ENCODE peak calls at places on chromosomes 5 and 9, in eight cellular contexts. G is K562, D is RWPE1, P is AG04450, U is GM23338, M is uterus, L is transverse colon, C is right atrium auricular region. R is an unnamed sample.
A peak's percentile ranks its signal among the peaks of the same experiment; 100 is the strongest.

GRCh38 chr9:132647355-132647754 is 22.4 kb downstream of the DDX31 start:
- DNase-seq in G (no peak), D (no peak), P (peak; percentile 96), U (no peak), M (no peak), L (no peak), C (no peak), R (no peak)

GRCh38 chr9:36029765-36030528 is 6.8 kb upstream of the RECK start:
- DNase-seq in G (no peak), D (peak; percentile 77), P (peak; percentile 94), U (no peak), M (no peak), L (no peak), C (no peak), R (no peak)

GRCh38 chr9:126521089-126521488 is 92.6 kb upstream of the LMX1B start:
- DNase-seq in G (no peak), D (no peak), P (no peak), U (no peak), M (no peak), L (no peak), C (no peak), R (no peak)

GRCh38 chr9:89814340-89815040 is 209.7 kb downstream of the GADD45G start:
- DNase-seq in G (no peak), D (no peak), P (no peak), U (no peak), M (peak; percentile 17), L (no peak), C (peak; percentile 58), R (no peak)

GRCh38 chr5:179254638-179255271 is 90.5 kb downstream of the ADAMTS2 start:
- DNase-seq in G (no peak), D (no peak), P (no peak), U (no peak), M (peak; percentile 1), L (no peak), C (no peak), R (no peak)

GRCh38 chr9:35341585-35341984 is 148.3 kb upstream of the RUSC2 start:
- DNase-seq in G (no peak), D (no peak), P (peak; percentile 37), U (peak; percentile 41), M (peak; percentile 21), L (no peak), C (peak; percentile 60), R (no peak)

GRCh38 chr5:113034182-113034773 is 57.7 kb downstream of the DCP2 start:
- DNase-seq in G (no peak), D (no peak), P (no peak), U (peak; percentile 24), M (no peak), L (no peak), C (no peak), R (no peak)

GRCh38 chr5:62460578-62460983 is 48.0 kb downstream of the IPO11 start:
- DNase-seq in G (peak; percentile 32), D (peak; percentile 23), P (no peak), U (peak; percentile 84), M (no peak), L (no peak), C (no peak), R (no peak)

GRCh38 chr9:134962065-134962997 is 44.6 kb upstream of the FCN1 start:
- DNase-seq in G (no peak), D (peak; percentile 30), P (no peak), U (no peak), M (no peak), L (no peak), C (no peak), R (no peak)

GRCh38 chr9:18996191-18996590 is 36.8 kb downstream of the SAXO1 start:
- DNase-seq in G (no peak), D (no peak), P (no peak), U (no peak), M (no peak), L (no peak), C (no peak), R (no peak)

GRCh38 chr9:136092741-136093140 is 2.3 kb downstream of the NACC2 start:
- DNase-seq in G (no peak), D (no peak), P (no peak), U (no peak), M (no peak), L (no peak), C (no peak), R (no peak)

GRCh38 chr9:117574099-117574498 is 130.1 kb upstream of the TLR4 start:
- DNase-seq in G (no peak), D (no peak), P (no peak), U (no peak), M (no peak), L (no peak), C (no peak), R (no peak)

GRCh38 chr9:129866373-129867137 is 31.3 kb downstream of the USP20 start:
- DNase-seq in G (no peak), D (no peak), P (no peak), U (no peak), M (no peak), L (no peak), C (no peak), R (no peak)

GRCh38 chr5:31232273-31232888 is 38.9 kb downstream of the CDH6 start:
- DNase-seq in G (peak; percentile 39), D (peak; percentile 67), P (peak; percentile 33), U (peak; percentile 89), M (no peak), L (no peak), C (no peak), R (peak; percentile 14)

GRCh38 chr5:143229426-143229895 is 174.0 kb downstream of the NR3C1 start:
- DNase-seq in G (no peak), D (no peak), P (no peak), U (no peak), M (no peak), L (no peak), C (no peak), R (no peak)
- H3K27ac ChIP-seq in G (no peak overlapping the region), D (no peak overlapping the region), P (no peak overlapping the region), U (no peak overlapping the region), M (no peak overlapping the region), L (no peak overlapping the region), C (no peak overlapping the region), R (no peak overlapping the region)

DNA sequence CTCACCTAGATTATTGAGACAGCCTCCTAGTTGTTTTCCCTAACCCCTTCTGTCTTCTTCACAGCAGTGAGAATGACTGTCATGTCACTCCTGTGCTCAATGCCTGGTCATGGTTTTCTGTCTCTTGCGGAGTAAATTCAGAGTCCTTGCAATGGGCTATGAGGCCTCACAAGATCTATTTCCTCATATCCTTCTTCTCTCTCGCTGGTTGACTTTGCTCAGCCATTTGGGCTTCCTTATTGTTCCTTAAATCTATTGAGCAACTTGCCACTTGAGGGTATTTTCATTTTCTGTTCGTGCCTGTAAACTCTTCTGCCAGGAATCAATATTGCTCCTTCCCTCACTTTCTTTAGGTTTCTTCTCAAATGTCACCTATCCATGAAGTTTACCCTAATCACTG is 9.0 kb downstream of the PPP3R2 start:
- DNase-seq in G (no peak), D (no peak), P (no peak), U (no peak), M (no peak), L (no peak), C (no peak), R (no peak)
- H3K27ac ChIP-seq in G (no peak overlapping the region), D (no peak overlapping the region), P (no peak overlapping the region), U (no peak overlapping the region), M (no peak overlapping the region), L (no peak overlapping the region), C (no peak overlapping the region), R (no peak overlapping the region)

GRCh38 chr9:127540664-127541041 is 71.4 kb upstream of the STXBP1 start:
- DNase-seq in G (peak; percentile 36), D (no peak), P (no peak), U (peak; percentile 60), M (no peak), L (no peak), C (no peak), R (no peak)

GRCh38 chr9:127539259-127539981 is 72.7 kb upstream of the STXBP1 start:
- DNase-seq in G (peak; percentile 31), D (no peak), P (no peak), U (no peak), M (no peak), L (no peak), C (no peak), R (no peak)

GRCh38 chr9:127541865-127542264 is 70.2 kb upstream of the STXBP1 start:
- DNase-seq in G (no peak), D (no peak), P (no peak), U (no peak), M (peak; percentile 69), L (no peak), C (peak; percentile 84), R (no peak)

GRCh38 chr9:127539982-127540663 is 72.0 kb upstream of the STXBP1 start:
- DNase-seq in G (no peak), D (no peak), P (no peak), U (no peak), M (no peak), L (no peak), C (no peak), R (no peak)

GRCh38 chr9:127541176-127541575 is 70.9 kb upstream of the STXBP1 start:
- DNase-seq in G (no peak), D (no peak), P (no peak), U (no peak), M (no peak), L (no peak), C (no peak), R (no peak)
- H3K27ac ChIP-seq in G (no peak overlapping the region), D (peak overlapping the region; percentile 99), P (peak overlapping the region; percentile 96), U (no peak overlapping the region), M (peak overlapping the region; percentile 84), L (peak overlapping the region; percentile 75), C (peak overlapping the region; percentile 50), R (no peak overlapping the region)

GRCh38 chr9:70590264-70590646 is 175.8 kb upstream of the KLF9 start:
- DNase-seq in G (no peak), D (no peak), P (no peak), U (no peak), M (no peak), L (no peak), C (no peak), R (no peak)
- H3K27ac ChIP-seq in G (no peak overlapping the region), D (no peak overlapping the region), P (peak overlapping the region; percentile 73), U (no peak overlapping the region), M (peak overlapping the region; percentile 96), L (peak overlapping the region; percentile 83), C (peak overlapping the region; percentile 96), R (no peak overlapping the region)

DNA sequence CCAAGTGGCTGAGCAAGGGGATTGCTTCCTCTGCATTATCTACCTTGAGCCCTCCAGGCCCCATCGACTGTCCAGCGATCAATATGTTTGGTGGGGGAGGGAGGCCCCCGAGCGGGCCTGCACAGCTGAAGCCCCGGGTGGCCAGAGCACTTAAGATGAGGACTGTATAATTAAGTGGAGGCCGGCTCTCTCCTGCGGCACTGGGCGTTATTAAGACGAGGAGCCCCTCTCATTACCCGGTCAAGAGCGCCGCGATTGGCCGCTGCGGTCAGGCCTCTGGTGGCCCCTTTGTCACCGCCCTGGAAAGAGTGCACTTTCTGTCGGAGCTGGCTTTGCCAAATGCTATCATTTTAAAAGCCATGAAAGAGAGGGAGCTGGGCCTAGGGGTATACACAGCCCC is 106.4 kb upstream of the IRX1 start:
- DNase-seq in G (no peak), D (no peak), P (no peak), U (no peak), M (no peak), L (no peak), C (no peak), R (no peak)
- H3K27ac ChIP-seq in G (no peak overlapping the region), D (no peak overlapping the region), P (no peak overlapping the region), U (no peak overlapping the region), M (no peak overlapping the region), L (no peak overlapping the region), C (no peak overlapping the region), R (no peak overlapping the region)

GRCh38 chr5:66553368-66553912 is 42.8 kb upstream of the MAST4 start:
- DNase-seq in G (no peak), D (no peak), P (no peak), U (no peak), M (no peak), L (no peak), C (no peak), R (no peak)
- H3K27ac ChIP-seq in G (no peak overlapping the region), D (no peak overlapping the region), P (no peak overlapping the region), U (no peak overlapping the region), M (no peak overlapping the region), L (no peak overlapping the region), C (no peak overlapping the region), R (no peak overlapping the region)

GRCh38 chr5:181220178-181220515 is 2.9 kb upstream of the TRIM41 start:
- DNase-seq in G (no peak), D (no peak), P (no peak), U (no peak), M (no peak), L (no peak), C (no peak), R (no peak)
- H3K27ac ChIP-seq in G (no peak overlapping the region), D (peak overlapping the region; percentile 18), P (no peak overlapping the region), U (no peak overlapping the region), M (no peak overlapping the region), L (no peak overlapping the region), C (no peak overlapping the region), R (no peak overlapping the region)

R was measured in substantia nigra.